ENCODE peak calls at places on chromosomes 6 and 20, in four cellular contexts. W is psoas muscle, U is ovary, D is AG09309. F is an unnamed sample.
A peak's percentile ranks its signal among the peaks of the same experiment; 100 is the strongest.

GRCh38 chr20:50844430-50845100 is 49.7 kb downstream of the BCAS4 start:
- DNase-seq in W (no peak), D (no peak), U (no peak), F (peak; percentile 86)

GRCh38 chr20:6765469-6766058 is 1.9 kb upstream of the BMP2 start:
- DNase-seq in U (no peak), W (no peak), D (peak; percentile 28), F (peak; percentile 58)

GRCh38 chr6:32427218-32427617 is 12.5 kb upstream of the HLA-DRA start:
- DNase-seq in D (no peak), U (no peak), W (no peak), F (no peak)

GRCh38 chr20:57947421-57948176 is 237.8 kb upstream of the PMEPA1 start:
- DNase-seq in D (peak; percentile 87), U (no peak), W (no peak), F (peak; percentile 74)

GRCh38 chr6:32940656-32941411 is at the start of gene HLA-DMB:
- DNase-seq in W (no peak), D (peak; percentile 13), U (no peak), F (peak; percentile 35)

GRCh38 chr6:140537834-140538680 is 1163.6 kb upstream of the CITED2 start:
- DNase-seq in D (peak; percentile 100), U (no peak), W (no peak), F (peak; percentile 99)

GRCh38 chr6:25558155-25558817 is 93.7 kb upstream of the SCGN start:
- DNase-seq in W (no peak), U (no peak), D (no peak), F (no peak)

GRCh38 chr6:134372603-134373281 is 54.8 kb upstream of the SGK1 start:
- DNase-seq in U (no peak), W (peak; percentile 37), D (peak; percentile 41), F (no peak)

GRCh38 chr6:34535199-34535598 is 20.9 kb downstream of the SPDEF start:
- DNase-seq in D (no peak), U (no peak), W (no peak), F (no peak)

GRCh38 chr20:856361-856775 is 22.9 kb downstream of the FAM110A start:
- DNase-seq in D (peak; percentile 46), W (no peak), U (no peak), F (peak; percentile 34)

GRCh38 chr6:150238294-150238693 is 95.5 kb downstream of the PPP1R14C start:
- DNase-seq in W (peak; percentile 27), U (no peak), D (no peak), F (no peak)

GRCh38 chr6:83685481-83685880 is 23.4 kb downstream of the SNAP91 start:
- DNase-seq in U (no peak), W (no peak), D (no peak), F (no peak)

GRCh38 chr20:45993197-45993951 is 15.3 kb upstream of the MMP9 start:
- DNase-seq in D (no peak), W (no peak), U (no peak), F (no peak)

GRCh38 chr6:149157126-149157525 is 160.4 kb upstream of the TAB2 start:
- DNase-seq in U (no peak), D (peak; percentile 23), W (no peak), F (no peak)

GRCh38 chr6:56450882-56451739 is 191.6 kb downstream of the DST start:
- DNase-seq in U (peak; percentile 92), D (no peak), W (peak; percentile 29), F (peak; percentile 31)

GRCh38 chr20:6231551-6231950 is 108.7 kb upstream of the FERMT1 start:
- DNase-seq in W (no peak), U (no peak), D (no peak), F (peak; percentile 33)

GRCh38 chr20:48191200-48191599 is 405.9 kb upstream of the SULF2 start:
- DNase-seq in W (no peak), D (no peak), U (peak; percentile 7), F (no peak)

GRCh38 chr6:157989541-157990289 is 8.1 kb downstream of the SYNJ2 start:
- DNase-seq in W (peak; percentile 78), D (no peak), U (peak; percentile 83), F (no peak)

GRCh38 chr20:47196091-47197081 is 160.1 kb downstream of the ZMYND8 start:
- DNase-seq in W (peak; percentile 70), U (peak; percentile 81), D (no peak), F (peak; percentile 16)

GRCh38 chr6:19999319-20000191 is 162.4 kb downstream of the ID4 start:
- DNase-seq in U (no peak), D (no peak), W (no peak), F (no peak)

GRCh38 chr20:3223937-3224680 is 14.8 kb downstream of the ITPA start:
- DNase-seq in U (no peak), D (no peak), W (no peak), F (no peak)

GRCh38 chr6:51892339-51892738 is 195.1 kb downstream of the PKHD1 start:
- DNase-seq in W (no peak), U (no peak), D (no peak), F (no peak)

GRCh38 chr6:44342489-44342888 is at the start of gene SPATS1:
- DNase-seq in W (peak; percentile 30), U (peak; percentile 61), D (no peak), F (no peak)

GRCh38 chr6:33112148-33112547 is 36.4 kb downstream of the HLA-DPB1 start:
- DNase-seq in U (no peak), D (no peak), W (no peak), F (no peak)

GRCh38 chr6:16630035-16630643 is 131.1 kb downstream of the ATXN1 start:
- DNase-seq in D (no peak), W (no peak), U (no peak), F (no peak)

GRCh38 chr6:105137388-105137787 is 42.4 kb downstream of the POPDC3 start:
- DNase-seq in U (peak; percentile 43), W (peak; percentile 25), D (no peak), F (no peak)

GRCh38 chr6:105135907-105136432 is 43.8 kb downstream of the POPDC3 start:
- DNase-seq in W (peak; percentile 21), D (no peak), U (no peak), F (peak; percentile 2)

GRCh38 chr6:105138141-105138540 is 41.7 kb downstream of the POPDC3 start:
- DNase-seq in D (no peak), W (no peak), U (no peak), F (no peak)

GRCh38 chr6:105136433-105137350 is 43.1 kb downstream of the POPDC3 start:
- DNase-seq in W (peak; percentile 75), U (peak; percentile 67), D (no peak), F (peak; percentile 27)

DNA sequence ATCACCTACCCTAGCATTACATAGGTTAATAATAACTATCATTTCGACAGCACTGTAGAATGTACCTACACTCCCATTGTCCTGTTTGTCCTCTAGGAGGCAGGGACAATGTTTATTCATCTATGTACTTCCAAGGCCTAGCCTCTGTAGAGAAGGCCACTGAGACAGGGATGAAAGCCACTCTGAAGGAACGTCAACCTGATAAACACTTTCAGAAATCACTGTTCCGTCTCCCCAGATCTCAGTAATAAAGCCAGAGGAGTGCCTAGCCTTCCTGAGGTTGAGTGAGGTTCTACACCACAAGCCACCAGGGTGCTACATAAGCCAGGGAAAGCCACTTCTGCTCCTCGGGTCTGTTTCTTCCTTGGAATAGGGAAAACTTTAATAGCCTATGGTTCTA is 44.8 kb downstream of the POPDC3 start:
- DNase-seq in W (no peak), D (no peak), U (no peak), F (no peak)
- TF ChIP-seq CTCF in W (peak; percentile 29), D (peak; percentile 15), U (no peak), F (peak; percentile 24)

GRCh38 chr20:5180421-5180820 is 53.6 kb downstream of the CDS2 start:
- DNase-seq in U (no peak), W (no peak), D (no peak), F (no peak)
- H3K4me3 ChIP-seq in U (no peak overlapping the region), W (no peak overlapping the region), D (no peak overlapping the region), F (no peak overlapping the region)

DNA sequence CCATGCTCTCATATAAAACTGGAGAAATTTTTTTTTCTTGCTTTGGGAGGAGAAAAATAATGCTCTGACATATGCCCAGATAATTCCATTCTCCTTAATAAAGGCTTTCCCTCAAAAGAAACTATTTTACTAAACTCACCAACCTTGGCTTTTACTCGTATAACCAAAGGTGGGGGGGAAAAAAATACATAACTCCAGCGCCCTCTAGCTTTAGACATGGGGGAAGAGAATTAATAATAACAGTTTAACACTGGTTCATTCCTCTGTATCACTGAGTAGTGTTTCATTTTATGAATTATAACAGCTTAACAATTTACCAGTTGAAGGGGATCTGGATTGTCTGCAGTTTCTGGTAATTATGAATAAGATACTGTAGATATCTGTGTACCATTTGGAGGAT is 1226.1 kb downstream of the GRIK2 start:
- DNase-seq in U (no peak), D (no peak), W (no peak), F (peak; percentile 1)
- TF ChIP-seq CTCF in U (no peak), D (no peak), W (peak; percentile 28), F (peak; percentile 45)

DNA sequence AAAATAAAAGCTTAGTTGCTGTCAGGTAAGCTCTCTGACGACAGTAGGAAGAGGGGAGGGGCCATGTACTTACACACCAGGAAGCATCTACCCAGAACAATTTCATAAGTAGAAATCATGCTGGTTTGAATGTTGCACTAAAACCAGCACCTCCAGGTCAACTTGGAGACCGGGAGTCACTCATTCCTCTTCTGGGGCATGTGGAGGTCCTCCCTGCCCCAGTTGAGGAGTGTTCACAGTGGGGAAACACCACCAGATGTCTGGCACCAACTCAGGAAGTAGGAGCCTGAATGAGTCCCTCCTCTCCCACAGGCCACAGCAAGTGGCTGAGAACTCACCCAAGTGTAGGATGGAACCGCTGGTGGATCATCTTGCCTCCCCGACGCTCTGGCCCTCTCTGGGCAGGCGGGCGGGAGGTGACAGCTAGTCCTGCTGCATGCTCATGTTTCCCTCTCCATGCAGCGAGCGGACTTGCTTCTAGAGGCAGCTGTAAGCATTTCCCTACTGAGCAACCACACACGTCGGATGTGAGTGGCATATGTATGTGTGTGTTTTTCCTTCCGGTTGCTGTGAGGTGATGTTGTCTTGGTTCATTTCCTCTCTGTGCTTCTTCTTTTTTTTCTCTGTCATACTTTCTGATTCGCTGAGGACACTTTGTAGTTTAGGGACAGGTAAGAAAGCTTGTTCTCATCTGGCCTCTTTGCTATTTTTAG is 149.5 kb upstream of the NEDD9 start:
- DNase-seq in U (no peak), W (no peak), D (no peak), F (no peak)
- H3K4me3 ChIP-seq in U (no peak overlapping the region), W (no peak overlapping the region), D (no peak overlapping the region), F (no peak overlapping the region)

GRCh38 chr6:75221107-75221506 is 15.3 kb upstream of the COL12A1 start:
- DNase-seq in D (no peak), W (no peak), U (no peak), F (no peak)
- TF ChIP-seq CTCF in D (no peak), W (no peak), U (no peak), F (no peak)

GRCh38 chr6:122401104-122401503 is 1.7 kb downstream of the HSF2 start:
- DNase-seq in W (no peak), D (no peak), U (no peak), F (no peak)
- H3K4me3 ChIP-seq in W (peak overlapping the region; percentile 95), D (no peak overlapping the region), U (no peak overlapping the region), F (peak overlapping the region; percentile 97)

GRCh38 chr6:152420696-152421095 is 216.5 kb downstream of the SYNE1 start:
- DNase-seq in U (no peak), D (no peak), W (no peak), F (no peak)

GRCh38 chr6:152428126-152428525 is 209.0 kb downstream of the SYNE1 start:
- DNase-seq in D (no peak), W (no peak), U (no peak), F (peak; percentile 11)

GRCh38 chr6:152426276-152426675 is 210.9 kb downstream of the SYNE1 start:
- DNase-seq in W (no peak), U (no peak), D (no peak), F (no peak)

GRCh38 chr6:152423216-152424103 is 213.7 kb downstream of the SYNE1 start:
- DNase-seq in D (no peak), U (no peak), W (no peak), F (no peak)
- TF ChIP-seq CTCF in D (no peak), U (no peak), W (no peak), F (no peak)

GRCh38 chr6:138499303-138499991 is at the start of gene NHSL1:
- DNase-seq in D (no peak), W (no peak), U (no peak), F (peak; percentile 40)
- H3K4me3 ChIP-seq in D (no peak within 1 kb of the TSS), W (no peak within 1 kb of the TSS), U (no peak within 1 kb of the TSS), F (peak within 1 kb of the TSS; percentile 19)